ENCODE peak calls at places on chromosomes 4 and X, in four cellular contexts. One of them, this sample, is unnamed.

GRCh38 chrX:68822641-68823410 is 6.0 kb upstream of the EFNB1 start:
- DNase-seq in HepG2: peak; percentile 28
- DNase-seq in WTC11: no peak
- DNase-seq in K562: peak; percentile 42
- DNase-seq in this sample: peak; percentile 71

GRCh38 chrX:68944211-68944610 is 115.4 kb downstream of the EFNB1 start:
- DNase-seq in HepG2: no peak
- DNase-seq in WTC11: no peak
- DNase-seq in K562: peak; percentile 0
- DNase-seq in this sample: no peak

GRCh38 chr4:40283968-40284367 is 51.2 kb upstream of the CHRNA9 start:
- DNase-seq in HepG2: no peak
- DNase-seq in WTC11: no peak
- DNase-seq in K562: peak; percentile 30
- DNase-seq in this sample: no peak

GRCh38 chr4:57080781-57081650 is 29.2 kb downstream of the IGFBP7 start:
- DNase-seq in HepG2: peak; percentile 70
- DNase-seq in WTC11: no peak
- DNase-seq in K562: no peak
- DNase-seq in this sample: no peak

GRCh38 chr4:26574563-26574962 is 9.3 kb upstream of the TBC1D19 start:
- DNase-seq in HepG2: no peak
- DNase-seq in WTC11: no peak
- DNase-seq in K562: no peak
- DNase-seq in this sample: no peak

GRCh38 chr4:155377281-155377680 is 516 bp upstream of the MAP9 start:
- DNase-seq in HepG2: no peak
- DNase-seq in WTC11: no peak
- DNase-seq in K562: no peak
- DNase-seq in this sample: no peak

GRCh38 chr4:100095729-100096595 is 94.3 kb downstream of the DDIT4L start:
- DNase-seq in HepG2: peak; percentile 54
- DNase-seq in WTC11: peak; percentile 55
- DNase-seq in K562: peak; percentile 20
- DNase-seq in this sample: peak; percentile 61

GRCh38 chrX:7514871-7515599 is 327.9 kb upstream of the VCX start:
- DNase-seq in HepG2: no peak
- DNase-seq in WTC11: no peak
- DNase-seq in K562: no peak
- DNase-seq in this sample: no peak

GRCh38 chr4:48483006-48483776 is at the start of gene SLC10A4:
- DNase-seq in HepG2: no peak
- DNase-seq in WTC11: peak; percentile 61
- DNase-seq in K562: peak; percentile 89
- DNase-seq in this sample: peak; percentile 52

GRCh38 chrX:18698762-18699650 is 8.4 kb upstream of the PPEF1 start:
- DNase-seq in HepG2: no peak
- DNase-seq in WTC11: no peak
- DNase-seq in K562: no peak
- DNase-seq in this sample: no peak

GRCh38 chrX:150203249-150203647 is 159.9 kb upstream of the MAMLD1 start:
- DNase-seq in HepG2: no peak
- DNase-seq in WTC11: no peak
- DNase-seq in K562: no peak
- DNase-seq in this sample: no peak

GRCh38 chr4:153661215-153661822 is 22.8 kb upstream of the TLR2 start:
- DNase-seq in HepG2: no peak
- DNase-seq in WTC11: no peak
- DNase-seq in K562: no peak
- DNase-seq in this sample: no peak

GRCh38 chr4:123017636-123018390 is 95.4 kb upstream of the NUDT6 start:
- DNase-seq in HepG2: no peak
- DNase-seq in WTC11: no peak
- DNase-seq in K562: no peak
- DNase-seq in this sample: no peak

GRCh38 chrX:77446840-77447239 is 349 bp upstream of the FGF16 start:
- DNase-seq in HepG2: no peak
- DNase-seq in WTC11: no peak
- DNase-seq in K562: no peak
- DNase-seq in this sample: no peak

GRCh38 chrX:77446029-77446585 is 1.1 kb upstream of the FGF16 start:
- DNase-seq in HepG2: no peak
- DNase-seq in WTC11: peak; percentile 64
- DNase-seq in K562: no peak
- DNase-seq in this sample: no peak

GRCh38 chrX:77450415-77450814 is 3.2 kb downstream of the FGF16 start:
- DNase-seq in HepG2: no peak
- DNase-seq in WTC11: no peak
- DNase-seq in K562: no peak
- DNase-seq in this sample: no peak

GRCh38 chrX:77448170-77448569 is 981 bp downstream of the FGF16 start:
- DNase-seq in HepG2: no peak
- DNase-seq in WTC11: peak; percentile 10
- DNase-seq in K562: no peak
- DNase-seq in this sample: no peak

GRCh38 chrX:77447339-77448149 is at the start of gene FGF16:
- DNase-seq in HepG2: no peak
- DNase-seq in WTC11: peak; percentile 30
- DNase-seq in K562: no peak
- DNase-seq in this sample: no peak
- TF ChIP-seq ELF4 in HepG2: no peak
- TF ChIP-seq ELF4 in WTC11: no peak
- TF ChIP-seq ELF4 in K562: no peak
- TF ChIP-seq ELF4 in this sample: no peak

GRCh38 chr4:148103647-148104355 is 338.4 kb downstream of the NR3C2 start:
- DNase-seq in HepG2: no peak
- DNase-seq in WTC11: no peak
- DNase-seq in K562: no peak
- DNase-seq in this sample: no peak
- TF ChIP-seq ELF4 in HepG2: no peak
- TF ChIP-seq ELF4 in WTC11: no peak
- TF ChIP-seq ELF4 in K562: no peak
- TF ChIP-seq ELF4 in this sample: no peak

DNA sequence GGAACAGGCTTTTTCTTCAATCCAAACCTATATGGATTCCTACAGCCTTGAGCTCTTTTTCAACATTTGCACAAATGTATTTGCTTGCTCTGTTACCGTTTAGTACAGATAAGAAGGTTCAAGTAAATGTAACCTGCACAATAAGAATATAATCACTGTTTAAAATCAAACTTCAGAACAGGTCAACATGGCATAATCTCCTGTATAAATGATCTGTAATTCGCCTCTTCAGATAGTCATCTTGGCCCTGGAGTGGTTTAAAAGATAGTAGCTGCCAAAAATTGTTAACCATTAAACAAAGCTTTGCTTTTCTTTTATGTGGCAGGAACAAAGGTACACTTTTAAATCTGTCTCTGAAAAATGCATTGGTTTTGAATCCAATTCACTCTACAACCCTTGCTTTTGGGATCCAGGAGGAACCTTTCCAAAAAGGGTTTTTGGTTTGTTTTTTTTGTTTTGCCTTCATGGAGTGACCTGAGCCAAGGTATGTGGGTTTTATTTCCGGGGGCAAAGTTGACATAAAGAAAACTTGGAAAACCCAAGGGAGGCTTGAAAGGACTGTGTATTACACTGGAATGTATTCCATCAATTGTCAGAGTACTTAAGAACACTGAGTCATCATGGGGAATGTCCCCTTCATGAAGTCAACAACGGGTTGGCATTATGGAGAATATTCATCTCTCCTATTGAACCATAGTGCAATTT is 210.4 kb upstream of the HCCS start:
- DNase-seq in HepG2: peak; percentile 82
- DNase-seq in WTC11: no peak
- DNase-seq in K562: no peak
- DNase-seq in this sample: no peak
- TF ChIP-seq ELF4 in HepG2: no peak
- TF ChIP-seq ELF4 in WTC11: no peak
- TF ChIP-seq ELF4 in K562: no peak
- TF ChIP-seq ELF4 in this sample: no peak

GRCh38 chr4:183326853-183327252 is 4.6 kb upstream of the CLDN24 start:
- DNase-seq in HepG2: peak; percentile 64
- DNase-seq in WTC11: no peak
- DNase-seq in K562: no peak
- DNase-seq in this sample: no peak
- TF ChIP-seq ELF4 in HepG2: no peak
- TF ChIP-seq ELF4 in WTC11: no peak
- TF ChIP-seq ELF4 in K562: no peak
- TF ChIP-seq ELF4 in this sample: no peak